ENCODE peak calls at places on chromosomes 4 and X, in ten cellular contexts. N is nucleus accumbens; C is activated CD4-positive, alpha-beta T cell treated with anti-CD3 and anti-CD28 coated beads, Interleukin-2, amount 50 U/mL, for 48 hours; E is stimulated activated CD8-positive, alpha-beta memory T cell treated with anti-CD3 and anti-CD28 coated beads, Interleukin-4, amount 100 ng/mL, for 4 hours; Z is HFF-Myc; G is naive thymus-derived CD4-positive, alpha-beta T cell; F is RPMI7951; R is GM18507; H is AML-193; W is HS-27A. A is an unnamed sample.

GRCh38 chr4:57220734-57221133 is 110.5 kb upstream of the IGFBP7 start:
- DNase-seq in N (no peak), C (no peak), E (no peak), Z (no peak), G (no peak), F (no peak), R (no peak), H (no peak), W (no peak), A (no peak)

GRCh38 chrX:124690495-124690894 is 344.1 kb downstream of the SH2D1A start:
- DNase-seq in N (no peak), C (no peak), E (no peak), Z (no peak), G (no peak), F (no peak), R (no peak), H (no peak), W (no peak), A (no peak)

GRCh38 chr4:92234393-92235176 is 69.2 kb upstream of the GRID2 start:
- DNase-seq in N (no peak), C (no peak), E (no peak), Z (peak; percentile 11), G (no peak), F (peak; percentile 92), R (no peak), H (no peak), W (peak; percentile 76), A (no peak)

GRCh38 chr4:3324093-3324815 is 31.4 kb downstream of the RGS12 start:
- DNase-seq in N (no peak), C (no peak), E (no peak), Z (no peak), G (no peak), F (no peak), R (no peak), H (no peak), W (no peak), A (no peak)

GRCh38 chr4:29861307-29861706 is 858.9 kb upstream of the PCDH7 start:
- DNase-seq in N (no peak), C (no peak), E (no peak), Z (no peak), G (no peak), F (peak; percentile 1), R (no peak), H (no peak), W (no peak), A (no peak)

GRCh38 chr4:26791346-26791745 is 69.3 kb upstream of the STIM2 start:
- DNase-seq in N (no peak), C (no peak), E (no peak), Z (no peak), G (no peak), F (no peak), R (no peak), H (no peak), W (no peak), A (no peak)

GRCh38 chr4:26987191-26987590 is 126.5 kb downstream of the STIM2 start:
- DNase-seq in N (no peak), C (no peak), E (no peak), Z (no peak), G (no peak), F (no peak), R (no peak), H (no peak), W (no peak), A (no peak)

GRCh38 chrX:155086202-155086840 is 15.0 kb downstream of the BRCC3 start:
- DNase-seq in N (no peak), C (peak; percentile 29), E (no peak), Z (no peak), G (peak; percentile 34), F (peak; percentile 12), R (no peak), H (no peak), W (no peak), A (no peak)

GRCh38 chrX:38260231-38260630 is 39.6 kb upstream of the SRPX start:
- DNase-seq in N (no peak), C (no peak), E (no peak), Z (no peak), G (no peak), F (peak; percentile 65), R (no peak), H (peak; percentile 26), W (no peak), A (no peak)

GRCh38 chr4:88097301-88097700 is 61.1 kb downstream of the ABCG2 start:
- DNase-seq in N (no peak), C (no peak), E (no peak), Z (peak; percentile 35), G (no peak), F (peak; percentile 49), R (no peak), H (no peak), W (no peak), A (no peak)

GRCh38 chrX:138745215-138745614 is 33.7 kb upstream of the FGF13 start:
- DNase-seq in N (no peak), C (no peak), E (no peak), Z (peak; percentile 3), G (peak; percentile 41), F (peak; percentile 10), R (no peak), H (no peak), W (no peak), A (peak; percentile 0)

GRCh38 chrX:128460835-128461234 is 408.6 kb upstream of the ACTRT1 start:
- DNase-seq in N (no peak), C (no peak), E (no peak), Z (no peak), G (no peak), F (no peak), R (no peak), H (no peak), W (no peak), A (no peak)

GRCh38 chr4:127708985-127709384 is 21.2 kb upstream of the SLC25A31 start:
- DNase-seq in N (no peak), C (no peak), E (no peak), Z (peak; percentile 66), G (no peak), F (peak; percentile 15), R (no peak), H (no peak), W (no peak), A (no peak)

GRCh38 chrX:48937065-48937907 is 18.5 kb upstream of the PIM2 start:
- DNase-seq in N (no peak), C (peak; percentile 88), E (peak; percentile 88), Z (no peak), G (peak; percentile 91), F (peak; percentile 10), R (no peak), H (peak; percentile 78), W (no peak), A (no peak)

GRCh38 chr4:99090511-99090910 is 1.9 kb upstream of the ADH5 start:
- DNase-seq in N (no peak), C (no peak), E (no peak), Z (no peak), G (no peak), F (no peak), R (no peak), H (no peak), W (no peak), A (no peak)

GRCh38 chr4:7785017-7785416 is 154.6 kb downstream of the AFAP1 start:
- DNase-seq in N (no peak), C (peak; percentile 40), E (no peak), Z (no peak), G (no peak), F (no peak), R (no peak), H (no peak), W (no peak), A (no peak)

GRCh38 chr4:86961605-86962295 is 26.9 kb downstream of the AFF1 start:
- DNase-seq in N (no peak), C (no peak), E (no peak), Z (no peak), G (no peak), F (peak; percentile 54), R (peak; percentile 36), H (peak; percentile 82), W (no peak), A (no peak)

GRCh38 chr4:159281781-159282180 is 178.9 kb downstream of the RAPGEF2 start:
- DNase-seq in N (no peak), C (no peak), E (no peak), Z (no peak), G (no peak), F (no peak), R (no peak), H (no peak), W (no peak), A (no peak)

GRCh38 chr4:141447761-141448160 is 188.6 kb upstream of the IL15 start:
- DNase-seq in N (no peak), C (no peak), E (no peak), Z (no peak), G (no peak), F (no peak), R (no peak), H (no peak), W (no peak), A (no peak)

GRCh38 chr4:7960790-7961655 is 21.4 kb upstream of the AFAP1 start:
- DNase-seq in N (no peak), C (peak; percentile 81), E (peak; percentile 43), Z (peak; percentile 99), G (peak; percentile 20), F (peak; percentile 99), R (no peak), H (no peak), W (no peak), A (no peak)

A was measured in frontal cortex.